ENCODE peak calls at places on chromosomes 13 and 19, in four cellular contexts. One of them, this sample, is unnamed.

GRCh38 chr13:75647126-75647784 is 11.1 kb downstream of the LMO7 start:
- DNase-seq in GM23338: no peak
- DNase-seq in uterus: no peak
- DNase-seq in A673: no peak
- DNase-seq in this sample: no peak

GRCh38 chr19:53461866-53462265 is 5.7 kb upstream of the ZNF813 start:
- DNase-seq in GM23338: no peak
- DNase-seq in uterus: no peak
- DNase-seq in A673: no peak
- DNase-seq in this sample: no peak

GRCh38 chr19:55670280-55671053 is 4.6 kb upstream of the EPN1 start:
- DNase-seq in GM23338: no peak
- DNase-seq in uterus: no peak
- DNase-seq in A673: peak; percentile 54
- DNase-seq in this sample: peak; percentile 47

GRCh38 chr13:25608181-25608580 is 236.4 kb downstream of the ATP8A2 start:
- DNase-seq in GM23338: no peak
- DNase-seq in uterus: no peak
- DNase-seq in A673: peak; percentile 39
- DNase-seq in this sample: no peak

GRCh38 chr13:29439601-29440381 is 155.7 kb downstream of the SLC7A1 start:
- DNase-seq in GM23338: no peak
- DNase-seq in uterus: no peak
- DNase-seq in A673: no peak
- DNase-seq in this sample: no peak

GRCh38 chr13:103525530-103525929 is 459.3 kb upstream of the SLC10A2 start:
- DNase-seq in GM23338: no peak
- DNase-seq in uterus: no peak
- DNase-seq in A673: no peak
- DNase-seq in this sample: no peak

GRCh38 chr13:113562085-113562749 is 22.3 kb upstream of the TFDP1 start:
- DNase-seq in GM23338: peak; percentile 93
- DNase-seq in uterus: peak; percentile 53
- DNase-seq in A673: peak; percentile 90
- DNase-seq in this sample: no peak

GRCh38 chr19:54158812-54159351 is 639 bp downstream of the LENG1 start:
- DNase-seq in GM23338: no peak
- DNase-seq in uterus: no peak
- DNase-seq in A673: peak; percentile 36
- DNase-seq in this sample: no peak

GRCh38 chr13:48839171-48839570 is 136.5 kb upstream of the FNDC3A start:
- DNase-seq in GM23338: no peak
- DNase-seq in uterus: no peak
- DNase-seq in A673: no peak
- DNase-seq in this sample: no peak

GRCh38 chr13:93450226-93450625 is 223.6 kb downstream of the GPC6 start:
- DNase-seq in GM23338: no peak
- DNase-seq in uterus: no peak
- DNase-seq in A673: peak; percentile 69
- DNase-seq in this sample: no peak

GRCh38 chr13:20843177-20843576 is 59.4 kb downstream of the XPO4 start:
- DNase-seq in GM23338: no peak
- DNase-seq in uterus: no peak
- DNase-seq in A673: no peak
- DNase-seq in this sample: no peak

GRCh38 chr13:111368091-111368490 is 47.6 kb downstream of the TEX29 start:
- DNase-seq in GM23338: no peak
- DNase-seq in uterus: no peak
- DNase-seq in A673: no peak
- DNase-seq in this sample: no peak

GRCh38 chr19:7690779-7691258 is 10.2 kb downstream of the TRAPPC5 start:
- DNase-seq in GM23338: no peak
- DNase-seq in uterus: no peak
- DNase-seq in A673: no peak
- DNase-seq in this sample: no peak

GRCh38 chr19:37955986-37956385 is 49.0 kb downstream of the SIPA1L3 start:
- DNase-seq in GM23338: no peak
- DNase-seq in uterus: no peak
- DNase-seq in A673: no peak
- DNase-seq in this sample: no peak

GRCh38 chr19:31694761-31695160 is 345.5 kb upstream of the TSHZ3 start:
- DNase-seq in GM23338: no peak
- DNase-seq in uterus: no peak
- DNase-seq in A673: no peak
- DNase-seq in this sample: no peak

GRCh38 chr19:28532765-28533341 is 680.1 kb downstream of the UQCRFS1 start:
- DNase-seq in GM23338: no peak
- DNase-seq in uterus: no peak
- DNase-seq in A673: no peak
- DNase-seq in this sample: no peak

GRCh38 chr13:48662226-48662625 is 8.5 kb downstream of the CYSLTR2 start:
- DNase-seq in GM23338: no peak
- DNase-seq in uterus: no peak
- DNase-seq in A673: no peak
- DNase-seq in this sample: no peak

GRCh38 chr13:31887311-31887710 is 144.3 kb upstream of the FRY start:
- DNase-seq in GM23338: no peak
- DNase-seq in uterus: no peak
- DNase-seq in A673: no peak
- DNase-seq in this sample: no peak

GRCh38 chr13:23688336-23688735 is 118.1 kb downstream of the TNFRSF19 start:
- DNase-seq in GM23338: no peak
- DNase-seq in uterus: no peak
- DNase-seq in A673: no peak
- DNase-seq in this sample: no peak

GRCh38 chr13:113559901-113560644 is 24.5 kb upstream of the TFDP1 start:
- DNase-seq in GM23338: no peak
- DNase-seq in uterus: no peak
- DNase-seq in A673: no peak
- DNase-seq in this sample: no peak

GRCh38 chr19:48308695-48309586 is 16.4 kb upstream of the EMP3 start:
- DNase-seq in GM23338: peak; percentile 61
- DNase-seq in uterus: no peak
- DNase-seq in A673: no peak
- DNase-seq in this sample: no peak

GRCh38 chr19:16608290-16608704 is 19.7 kb downstream of the MED26 start:
- DNase-seq in GM23338: no peak
- DNase-seq in uterus: peak; percentile 93
- DNase-seq in A673: no peak
- DNase-seq in this sample: no peak
- H3K4me1 ChIP-seq in GM23338: no peaks in the 10 kb centered on the region
- H3K4me1 ChIP-seq in uterus: peaks cover 18% of the 10 kb centered on the region
- H3K4me1 ChIP-seq in A673: peaks cover 23% of the 10 kb centered on the region
- H3K4me1 ChIP-seq in this sample: no peaks in the 10 kb centered on the region

DNA sequence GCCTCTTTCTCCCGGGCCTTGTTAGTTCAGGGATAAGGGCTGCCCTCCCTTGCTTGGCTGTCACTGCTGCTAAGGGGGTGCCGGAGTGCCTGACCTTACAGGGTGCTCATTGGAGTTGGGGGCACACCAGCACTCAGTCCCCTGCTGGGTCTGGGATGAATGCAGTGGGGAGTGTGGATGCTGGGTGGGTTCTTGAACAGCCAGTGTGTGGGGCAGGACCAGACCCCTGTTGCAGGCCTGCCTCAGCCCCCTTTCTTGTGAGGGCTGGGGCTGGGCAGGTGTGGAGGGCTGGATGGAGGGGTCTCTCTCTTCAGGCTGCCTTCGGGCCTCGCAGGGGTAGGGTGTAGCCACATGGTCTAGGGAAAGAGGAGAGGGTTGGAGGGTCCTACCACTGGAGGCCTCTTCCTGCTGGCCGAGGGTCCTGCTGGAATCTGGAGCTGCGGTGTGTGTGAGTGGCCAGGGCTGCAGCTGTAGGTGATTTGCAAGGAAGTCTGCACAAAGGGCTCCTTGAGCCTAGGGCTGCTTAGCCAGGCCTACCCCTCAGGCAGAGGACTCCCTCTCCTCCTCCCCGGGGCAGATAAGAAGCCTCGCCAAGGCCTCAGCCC is 3.2 kb downstream of the CEBPA start:
- DNase-seq in GM23338: no peak
- DNase-seq in uterus: no peak
- DNase-seq in A673: no peak
- DNase-seq in this sample: no peak
- H3K4me3 ChIP-seq in GM23338: no peak overlapping the region
- H3K4me3 ChIP-seq in uterus: no peak overlapping the region
- H3K4me3 ChIP-seq in A673: no peak overlapping the region
- H3K4me3 ChIP-seq in this sample: no peak overlapping the region

DNA sequence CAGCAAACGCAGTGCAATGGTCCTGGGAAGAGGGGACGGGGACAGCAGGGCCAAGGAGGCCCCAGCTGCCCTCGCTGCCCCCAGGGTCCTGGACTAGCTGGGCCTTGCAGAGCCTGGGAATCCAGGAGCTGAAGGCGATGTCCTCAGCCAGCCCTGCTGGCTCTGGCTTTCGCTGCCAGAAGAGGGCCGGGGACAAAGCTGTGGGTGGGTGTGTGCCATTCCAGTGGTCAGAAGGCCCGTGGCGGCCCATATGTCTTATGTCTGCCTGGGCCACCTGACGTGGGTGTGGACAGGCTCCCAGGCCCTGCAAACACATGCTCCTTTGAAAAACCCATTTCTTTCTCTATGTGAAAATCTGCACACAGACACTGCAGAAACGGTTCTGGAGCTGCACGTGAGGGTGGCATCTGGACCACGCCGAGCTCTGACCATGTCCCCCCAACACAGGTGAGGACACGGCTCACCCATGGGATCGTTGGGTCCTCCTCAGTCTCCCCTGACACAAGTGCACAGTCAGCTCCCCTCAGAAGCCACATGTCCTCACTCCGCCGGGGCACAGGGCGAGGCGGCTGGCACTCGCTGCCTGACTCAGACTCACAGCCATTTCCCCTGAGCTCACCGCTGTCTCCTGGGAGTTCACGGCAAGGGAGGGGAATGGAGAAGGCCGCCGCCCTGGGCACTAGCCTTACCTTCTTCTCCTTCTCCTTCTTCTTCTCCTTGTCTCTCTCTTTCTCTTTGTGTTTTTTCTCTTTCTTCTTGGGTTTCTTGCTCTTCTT is 16.9 kb downstream of the IZUMO4 start:
- DNase-seq in GM23338: no peak
- DNase-seq in uterus: no peak
- DNase-seq in A673: peak; percentile 56
- DNase-seq in this sample: peak; percentile 63
- H3K4me1 ChIP-seq in GM23338: no peaks in the 10 kb centered on the region
- H3K4me1 ChIP-seq in uterus: no peaks in the 10 kb centered on the region
- H3K4me1 ChIP-seq in A673: no peaks in the 10 kb centered on the region
- H3K4me1 ChIP-seq in this sample: no peaks in the 10 kb centered on the region

GRCh38 chr13:106400282-106400681 is 135.2 kb downstream of the EFNB2 start:
- DNase-seq in GM23338: no peak
- DNase-seq in uterus: no peak
- DNase-seq in A673: no peak
- DNase-seq in this sample: no peak
- H3K4me3 ChIP-seq in GM23338: no peak overlapping the region
- H3K4me3 ChIP-seq in uterus: no peak overlapping the region
- H3K4me3 ChIP-seq in A673: no peak overlapping the region
- H3K4me3 ChIP-seq in this sample: no peak overlapping the region

DNA sequence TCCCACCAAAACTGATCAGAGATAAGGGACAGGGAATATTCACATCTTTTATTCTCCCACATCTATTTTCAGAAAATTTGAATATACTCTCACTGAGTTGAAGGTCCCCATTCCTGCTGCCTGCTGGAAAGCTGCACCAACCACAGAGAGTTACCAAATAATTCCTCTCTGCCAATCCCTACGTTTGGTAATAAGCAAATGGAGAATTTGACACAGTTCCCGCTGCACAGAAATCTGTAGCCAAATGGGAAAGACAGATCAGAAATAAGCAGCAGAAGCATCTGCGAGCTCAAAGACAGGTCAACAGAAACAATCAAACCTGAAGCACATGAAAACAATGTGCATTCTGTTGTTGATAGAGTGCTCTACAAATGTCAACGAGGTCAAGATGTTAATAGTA is 9.9 kb downstream of the ZNF112 start:
- DNase-seq in GM23338: no peak
- DNase-seq in uterus: no peak
- DNase-seq in A673: no peak
- DNase-seq in this sample: no peak
- H3K4me1 ChIP-seq in GM23338: no peaks in the 10 kb centered on the region
- H3K4me1 ChIP-seq in uterus: no peaks in the 10 kb centered on the region
- H3K4me1 ChIP-seq in A673: no peaks in the 10 kb centered on the region
- H3K4me1 ChIP-seq in this sample: no peaks in the 10 kb centered on the region

GRCh38 chr13:97221491-97221890 is 642 bp upstream of the MBNL2 start:
- DNase-seq in GM23338: no peak
- DNase-seq in uterus: no peak
- DNase-seq in A673: no peak
- DNase-seq in this sample: no peak
- H3K4me3 ChIP-seq in GM23338: no peak overlapping the region
- H3K4me3 ChIP-seq in uterus: peak overlapping the region; percentile 70
- H3K4me3 ChIP-seq in A673: peak overlapping the region; percentile 62
- H3K4me3 ChIP-seq in this sample: no peak overlapping the region

DNA sequence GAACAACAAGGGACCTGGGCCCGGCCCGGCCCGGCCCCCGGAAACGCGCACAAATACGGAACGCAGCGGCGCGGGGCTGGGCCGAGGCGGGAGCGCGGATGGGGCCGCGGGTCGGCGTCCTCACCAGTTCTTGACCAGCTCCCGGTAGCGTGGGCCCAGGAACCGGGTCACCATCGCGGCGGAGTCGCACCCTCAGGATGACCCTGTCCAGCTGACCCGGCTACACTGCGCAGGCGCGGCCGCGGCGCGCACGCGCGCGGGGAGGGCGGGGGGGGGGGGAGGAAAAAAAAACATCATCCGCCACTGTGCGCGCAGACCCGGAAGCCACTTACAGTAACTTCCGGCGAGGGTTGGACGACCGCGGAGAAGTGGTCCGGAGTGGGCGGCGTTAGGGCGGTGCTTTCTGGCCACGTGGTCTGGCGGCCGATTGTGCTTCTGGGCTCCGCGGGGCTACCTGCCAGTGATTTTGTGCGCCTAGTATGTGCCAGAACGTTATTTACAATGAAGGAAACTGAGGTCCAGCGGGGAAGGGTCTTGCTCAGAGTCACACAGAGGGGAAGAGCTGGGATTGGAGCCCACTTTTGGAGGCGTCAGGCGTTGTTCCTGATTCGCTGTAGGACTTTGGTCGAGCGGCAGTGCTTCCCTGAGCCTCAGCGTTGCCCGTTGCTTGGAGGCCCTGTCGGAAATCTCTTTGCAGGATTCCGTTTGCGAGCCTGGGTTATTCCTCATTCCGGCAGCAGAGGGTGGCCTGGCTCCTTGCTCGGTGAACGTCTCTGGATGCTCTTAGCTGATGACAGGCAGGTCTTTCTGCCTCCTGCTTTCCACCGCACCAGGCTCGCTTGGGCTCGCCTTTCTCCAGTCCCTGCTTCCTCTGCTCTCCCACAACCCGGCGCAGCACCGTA is at the start of gene UQCR11:
- DNase-seq in GM23338: peak; percentile 96
- DNase-seq in uterus: peak; percentile 96
- DNase-seq in A673: peak; percentile 97
- DNase-seq in this sample: peak; percentile 98
- H3K4me1 ChIP-seq in GM23338: peaks cover 8% of the 10 kb centered on the region
- H3K4me1 ChIP-seq in uterus: peaks cover 4% of the 10 kb centered on the region
- H3K4me1 ChIP-seq in A673: peaks cover 6% of the 10 kb centered on the region
- H3K4me1 ChIP-seq in this sample: no peaks in the 10 kb centered on the region

GRCh38 chr13:110336681-110337080 is 29.6 kb downstream of the COL4A2 start:
- DNase-seq in GM23338: no peak
- DNase-seq in uterus: no peak
- DNase-seq in A673: no peak
- DNase-seq in this sample: no peak
- H3K4me3 ChIP-seq in GM23338: no peak overlapping the region
- H3K4me3 ChIP-seq in uterus: no peak overlapping the region
- H3K4me3 ChIP-seq in A673: no peak overlapping the region
- H3K4me3 ChIP-seq in this sample: no peak overlapping the region

GRCh38 chr19:5128251-5128931 is 159.5 kb downstream of the KDM4B start:
- DNase-seq in GM23338: peak; percentile 55
- DNase-seq in uterus: peak; percentile 65
- DNase-seq in A673: peak; percentile 88
- DNase-seq in this sample: peak; percentile 86
- H3K4me1 ChIP-seq in GM23338: peaks cover 31% of the 10 kb centered on the region
- H3K4me1 ChIP-seq in uterus: peaks cover 9% of the 10 kb centered on the region
- H3K4me1 ChIP-seq in A673: peaks cover 54% of the 10 kb centered on the region
- H3K4me1 ChIP-seq in this sample: no peaks in the 10 kb centered on the region